ENCODE peak calls at places on chromosomes 5 and 9, in five cellular contexts. O, U, P, J and E are unnamed samples.

GRCh38 chr5:102152906-102153787 is 142.9 kb downstream of the SLCO4C1 start:
- DNase-seq in O (peak), U (peak), P (peak), J (no peak), E (peak)

GRCh38 chr5:148003226-148003625 is 60.6 kb upstream of the SPINK5 start:
- DNase-seq in O (no peak), U (no peak), P (no peak), J (no peak), E (no peak)

GRCh38 chr9:120294003-120294402 is 286.0 kb downstream of the CDK5RAP2 start:
- DNase-seq in O (no peak), U (no peak), P (no peak), J (no peak), E (no peak)

GRCh38 chr5:123294544-123294943 is 128.7 kb downstream of the CEP120 start:
- DNase-seq in O (no peak), U (no peak), P (no peak), J (no peak), E (no peak)

GRCh38 chr5:100634937-100635336 is 99.8 kb downstream of the FAM174A start:
- DNase-seq in O (no peak), U (no peak), P (no peak), J (no peak), E (no peak)

GRCh38 chr5:82855000-82855399 is 222.2 kb downstream of the TMEM167A start:
- DNase-seq in O (no peak), U (no peak), P (no peak), J (no peak), E (no peak)

GRCh38 chr5:93717162-93717561 is 24.2 kb downstream of the POU5F2 start:
- DNase-seq in O (no peak), U (no peak), P (peak), J (no peak), E (no peak)

GRCh38 chr9:6459718-6460117 is 46.7 kb downstream of the UHRF2 start:
- DNase-seq in O (no peak), U (no peak), P (no peak), J (no peak), E (no peak)

GRCh38 chr9:77832647-77833046 is 184.5 kb upstream of the GNA14 start:
- DNase-seq in O (no peak), U (no peak), P (no peak), J (no peak), E (no peak)

GRCh38 chr9:107895524-107896001 is 406.0 kb upstream of the KLF4 start:
- DNase-seq in O (peak), U (no peak), P (no peak), J (no peak), E (no peak)

GRCh38 chr9:78441396-78441795 is 144.5 kb downstream of the PSAT1 start:
- DNase-seq in O (no peak), U (no peak), P (no peak), J (no peak), E (no peak)

GRCh38 chr5:148884339-148885020 is 58.1 kb downstream of the ADRB2 start:
- DNase-seq in O (peak), U (no peak), P (no peak), J (no peak), E (no peak)

GRCh38 chr5:115469904-115470516 is 74.6 kb downstream of the FEM1C start:
- DNase-seq in O (no peak), U (no peak), P (no peak), J (no peak), E (no peak)

GRCh38 chr5:17355585-17356346 is 138.3 kb downstream of the BASP1 start:
- DNase-seq in O (peak), U (no peak), P (peak), J (no peak), E (no peak)

GRCh38 chr5:136374003-136374402 is 8.7 kb upstream of the TRPC7 start:
- DNase-seq in O (peak), U (no peak), P (peak), J (no peak), E (no peak)

GRCh38 chr5:100600289-100600994 is 65.3 kb downstream of the FAM174A start:
- DNase-seq in O (no peak), U (no peak), P (no peak), J (no peak), E (no peak)

GRCh38 chr5:166324372-166324771 is 1967.1 kb upstream of the WWC1 start:
- DNase-seq in O (no peak), U (no peak), P (no peak), J (no peak), E (no peak)

GRCh38 chr5:1093361-1093760 is 18.5 kb downstream of the SLC12A7 start:
- DNase-seq in O (no peak), U (no peak), P (no peak), J (no peak), E (no peak)

GRCh38 chr9:130234340-130235260 is 31.0 kb upstream of the HMCN2 start:
- DNase-seq in O (peak), U (peak), P (no peak), J (no peak), E (no peak)

GRCh38 chr5:66807743-66808142 is 211.6 kb downstream of the MAST4 start:
- DNase-seq in O (peak), U (no peak), P (peak), J (no peak), E (no peak)